ENCODE peak calls at places on chromosomes 16 and 17, in ten cellular contexts. C is transverse colon, L is dorsolateral prefrontal cortex, B is PC-9, E is neural progenitor cell, Y is mammary epithelial cell, T is colonic mucosa, D is GM23338, H is cardiac muscle cell, O is ascending aorta. G is an unnamed sample.

GRCh38 chr16:83116274-83116892 is 489.6 kb downstream of the CDH13 start:
- DNase-seq in C (no peak), L (no peak), B (no peak), E (no peak), Y (no peak), T (no peak), D (peak), H (no peak), O (no peak), G (no peak)

GRCh38 chr17:13337864-13338371 is 263.8 kb downstream of the HS3ST3A1 start:
- DNase-seq in C (no peak), L (peak), B (no peak), E (peak), Y (peak), T (peak), D (peak), H (peak), O (no peak), G (no peak)

GRCh38 chr16:24328835-24329418 is 72.8 kb downstream of the CACNG3 start:
- DNase-seq in C (no peak), L (no peak), B (no peak), E (peak), Y (no peak), T (no peak), D (peak), H (no peak), O (no peak), G (no peak)

GRCh38 chr16:27748868-27749546 is 199.1 kb downstream of the KATNIP start:
- DNase-seq in C (peak), L (no peak), B (peak), E (peak), Y (peak), T (peak), D (peak), H (peak), O (no peak), G (no peak)

GRCh38 chr16:84826558-84826941 is 6.8 kb downstream of the CRISPLD2 start:
- DNase-seq in C (peak), L (no peak), B (no peak), E (no peak), Y (no peak), T (no peak), D (no peak), H (peak), O (no peak), G (no peak)

GRCh38 chr17:68605914-68606313 is 4.7 kb upstream of the FAM20A start:
- DNase-seq in C (no peak), L (no peak), B (no peak), E (no peak), Y (no peak), T (no peak), D (no peak), H (no peak), O (no peak), G (no peak)

GRCh38 chr16:56041556-56042140 is 149.6 kb upstream of the GNAO1 start:
- DNase-seq in C (peak), L (peak), B (peak), E (peak), Y (peak), T (no peak), D (peak), H (peak), O (no peak), G (no peak)

GRCh38 chr16:4410335-4411075 is 5.9 kb downstream of the CORO7 start:
- DNase-seq in C (peak), L (no peak), B (no peak), E (no peak), Y (peak), T (peak), D (no peak), H (no peak), O (no peak), G (no peak)

GRCh38 chr16:73154063-73154870 is 106.3 kb upstream of the ZFHX3 start:
- DNase-seq in C (no peak), L (no peak), B (no peak), E (no peak), Y (no peak), T (no peak), D (no peak), H (no peak), O (peak), G (no peak)

GRCh38 chr16:83701494-83701893 is 106.3 kb upstream of the HSBP1 start:
- DNase-seq in C (no peak), L (no peak), B (no peak), E (peak), Y (peak), T (no peak), D (peak), H (peak), O (no peak), G (no peak)

GRCh38 chr16:57394444-57394843 is 10.1 kb upstream of the CCL17 start:
- DNase-seq in C (peak), L (no peak), B (peak), E (no peak), Y (peak), T (peak), D (no peak), H (no peak), O (no peak), G (no peak)

GRCh38 chr17:80777274-80777673 is 214.4 kb upstream of the CHMP6 start:
- DNase-seq in C (no peak), L (no peak), B (no peak), E (no peak), Y (no peak), T (no peak), D (peak), H (no peak), O (no peak), G (no peak)

GRCh38 chr16:71637398-71637797 is 11.4 kb downstream of the MARVELD3 start:
- DNase-seq in C (no peak), L (no peak), B (no peak), E (peak), Y (no peak), T (no peak), D (peak), H (peak), O (no peak), G (no peak)

GRCh38 chr17:60901806-60902205 is 224.2 kb downstream of the BCAS3 start:
- DNase-seq in C (no peak), L (no peak), B (no peak), E (no peak), Y (peak), T (no peak), D (no peak), H (no peak), O (no peak), G (no peak)

GRCh38 chr17:56891751-56892150 is 22.1 kb downstream of the TRIM25 start:
- DNase-seq in C (peak), L (no peak), B (no peak), E (peak), Y (no peak), T (no peak), D (peak), H (no peak), O (no peak), G (no peak)

GRCh38 chr16:85556456-85557082 is 56.6 kb upstream of the GSE1 start:
- DNase-seq in C (peak), L (no peak), B (no peak), E (peak), Y (peak), T (peak), D (peak), H (peak), O (no peak), G (no peak)

GRCh38 chr17:82767041-82767754 is 15.3 kb downstream of the TBCD start:
- DNase-seq in C (peak), L (peak), B (no peak), E (peak), Y (peak), T (peak), D (peak), H (peak), O (no peak), G (no peak)

GRCh38 chr16:2675021-2675420 is 7.3 kb upstream of the KCTD5 start:
- DNase-seq in C (no peak), L (no peak), B (no peak), E (no peak), Y (no peak), T (no peak), D (no peak), H (no peak), O (peak), G (peak)

GRCh38 chr17:56350592-56350991 is 197.3 kb downstream of the ANKFN1 start:
- DNase-seq in C (no peak), L (no peak), B (no peak), E (no peak), Y (no peak), T (no peak), D (no peak), H (no peak), O (no peak), G (no peak)

GRCh38 chr17:71975331-71975801 is 145.5 kb upstream of the SOX9 start:
- DNase-seq in C (peak), L (no peak), B (no peak), E (peak), Y (peak), T (peak), D (peak), H (no peak), O (peak), G (peak)

GRCh38 chr17:205176-205538 is 23.7 kb upstream of the DOC2B start:
- DNase-seq in C (no peak), L (peak), B (no peak), E (no peak), Y (no peak), T (no peak), D (no peak), H (no peak), O (no peak), G (no peak)

GRCh38 chr17:48555183-48555615 is 10.3 kb upstream of the HOXB2 start:
- DNase-seq in C (no peak), L (no peak), B (peak), E (no peak), Y (peak), T (no peak), D (no peak), H (peak), O (no peak), G (no peak)

GRCh38 chr17:30000001-30000754 is 58.7 kb downstream of the EFCAB5 start:
- DNase-seq in C (no peak), L (no peak), B (no peak), E (no peak), Y (no peak), T (no peak), D (no peak), H (no peak), O (no peak), G (no peak)

GRCh38 chr17:80630721-80631120 is 86.1 kb downstream of the RPTOR start:
- DNase-seq in C (no peak), L (no peak), B (no peak), E (no peak), Y (no peak), T (no peak), D (no peak), H (no peak), O (no peak), G (no peak)

GRCh38 chr17:81090361-81091133 is 55.6 kb downstream of the BAIAP2 start:
- DNase-seq in C (peak), L (no peak), B (no peak), E (peak), Y (no peak), T (peak), D (peak), H (no peak), O (no peak), G (no peak)

GRCh38 chr16:57341441-57342303 is 16.9 kb upstream of the CCL22 start:
- DNase-seq in C (peak), L (no peak), B (peak), E (no peak), Y (peak), T (peak), D (no peak), H (no peak), O (no peak), G (no peak)

GRCh38 chr17:58321571-58322525 is 6.7 kb downstream of the TSPOAP1 start:
- DNase-seq in C (no peak), L (no peak), B (no peak), E (no peak), Y (no peak), T (no peak), D (no peak), H (no peak), O (no peak), G (no peak)

GRCh38 chr16:86680661-86681439 is 102.5 kb downstream of the FOXL1 start:
- DNase-seq in C (no peak), L (no peak), B (no peak), E (no peak), Y (no peak), T (no peak), D (no peak), H (no peak), O (peak), G (no peak)

GRCh38 chr17:79355186-79355585 is 255.7 kb downstream of the RBFOX3 start:
- DNase-seq in C (no peak), L (no peak), B (no peak), E (no peak), Y (no peak), T (no peak), D (no peak), H (no peak), O (no peak), G (no peak)

GRCh38 chr17:65855245-65855644 is 293.8 kb upstream of the AXIN2 start:
- DNase-seq in C (no peak), L (no peak), B (peak), E (no peak), Y (peak), T (peak), D (peak), H (no peak), O (no peak), G (no peak)

GRCh38 chr17:36947922-36948716 is 635 bp upstream of the AATF start:
- DNase-seq in C (no peak), L (no peak), B (no peak), E (no peak), Y (no peak), T (no peak), D (peak), H (no peak), O (no peak), G (no peak)

GRCh38 chr16:9260665-9261064 is 169.2 kb downstream of the HAPSTR1 start:
- DNase-seq in C (peak), L (peak), B (no peak), E (no peak), Y (no peak), T (peak), D (no peak), H (no peak), O (no peak), G (no peak)

GRCh38 chr16:51084074-51084928 is 66.8 kb downstream of the SALL1 start:
- DNase-seq in C (no peak), L (no peak), B (no peak), E (no peak), Y (no peak), T (no peak), D (no peak), H (no peak), O (no peak), G (no peak)

GRCh38 chr17:39222151-39222550 is 3.6 kb downstream of the STAC2 start:
- DNase-seq in C (no peak), L (no peak), B (no peak), E (no peak), Y (no peak), T (no peak), D (no peak), H (no peak), O (peak), G (no peak)

GRCh38 chr16:19210175-19210924 is 42.3 kb downstream of the SYT17 start:
- DNase-seq in C (no peak), L (no peak), B (peak), E (no peak), Y (no peak), T (no peak), D (no peak), H (no peak), O (no peak), G (no peak)
- TF ChIP-seq CTCF in C (no peak), L (no peak), B (no peak), E (no peak), Y (no peak), T (no peak), D (no peak), H (no peak), O (no peak), G (no peak)

DNA sequence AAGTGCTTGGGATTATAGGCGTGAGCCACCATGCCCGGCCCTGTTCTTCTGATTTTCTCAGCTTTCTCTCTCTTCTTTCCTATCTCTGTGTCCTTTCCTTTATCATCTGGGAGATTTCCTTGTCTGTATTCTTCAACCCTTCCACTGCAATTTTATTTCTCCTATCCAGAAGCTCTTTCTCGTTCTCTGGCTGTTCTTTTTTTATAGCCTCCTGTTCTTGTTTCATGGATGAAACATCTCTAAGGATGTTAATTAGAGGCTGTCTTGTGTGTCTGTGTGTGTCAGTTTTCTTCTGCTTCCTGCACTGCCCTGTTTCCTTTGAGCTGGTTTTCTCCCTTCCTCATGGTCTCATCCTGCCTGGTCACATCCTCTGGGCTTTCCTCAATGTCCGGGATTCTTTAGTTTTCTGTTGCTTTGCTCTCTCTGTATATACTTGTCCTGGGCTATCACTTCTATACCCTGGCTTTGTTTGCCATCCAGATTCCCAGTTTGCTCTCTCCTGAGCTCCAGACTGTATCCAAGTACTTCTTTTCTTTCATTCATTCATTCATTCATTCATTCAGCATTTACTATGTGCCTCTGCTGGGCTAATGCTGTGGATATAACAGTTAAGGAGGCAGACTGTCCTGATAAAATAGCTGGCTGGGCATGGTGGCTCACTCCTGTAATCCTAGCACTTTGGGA is 2.5 kb downstream of the LAT start:
- DNase-seq in C (no peak), L (no peak), B (no peak), E (no peak), Y (no peak), T (no peak), D (no peak), H (no peak), O (no peak), G (no peak)
- H3K4me3 ChIP-seq in C (no peak), L (no peak), B (no peak), E (no peak), Y (no peak), T (peak), D (no peak), H (no peak), O (no peak), G (no peak)

GRCh38 chr17:17696871-17697633 is 15.8 kb downstream of the RAI1 start:
- DNase-seq in C (no peak), L (no peak), B (peak), E (no peak), Y (no peak), T (peak), D (no peak), H (no peak), O (no peak), G (no peak)

GRCh38 chr17:17700251-17700969 is 19.2 kb downstream of the RAI1 start:
- DNase-seq in C (peak), L (peak), B (no peak), E (peak), Y (no peak), T (peak), D (peak), H (peak), O (no peak), G (no peak)

GRCh38 chr17:17696075-17696474 is 14.8 kb downstream of the RAI1 start:
- DNase-seq in C (no peak), L (no peak), B (no peak), E (no peak), Y (no peak), T (no peak), D (no peak), H (no peak), O (no peak), G (no peak)

GRCh38 chr17:17698869-17699351 is 17.7 kb downstream of the RAI1 start:
- DNase-seq in C (no peak), L (no peak), B (no peak), E (peak), Y (no peak), T (no peak), D (peak), H (peak), O (no peak), G (no peak)

GRCh38 chr17:17698371-17698770 is 17.1 kb downstream of the RAI1 start:
- DNase-seq in C (no peak), L (no peak), B (no peak), E (peak), Y (no peak), T (no peak), D (peak), H (no peak), O (no peak), G (no peak)
- H3K27ac ChIP-seq in C (peak), L (peak), B (peak), E (no peak), Y (no peak), T (no peak), D (no peak), H (no peak), O (peak), G (no peak)

GRCh38 chr16:31074073-31074813 is at the start of the genes ZNF646 and ZNF668:
- DNase-seq in C (peak), L (peak), B (peak), E (peak), Y (peak), T (peak), D (peak), H (peak), O (peak), G (peak)
- TF ChIP-seq CTCF in C (no peak), L (no peak), B (no peak), E (no peak), Y (no peak), T (no peak), D (no peak), H (no peak), O (no peak), G (no peak)

GRCh38 chr17:8138366-8138671 is 13.9 kb downstream of the PER1 start:
- DNase-seq in C (no peak), L (no peak), B (no peak), E (no peak), Y (no peak), T (no peak), D (no peak), H (no peak), O (no peak), G (no peak)

GRCh38 chr17:8138672-8139371 is 13.4 kb downstream of the PER1 start:
- DNase-seq in C (peak), L (peak), B (peak), E (peak), Y (peak), T (peak), D (peak), H (peak), O (peak), G (peak)

GRCh38 chr17:8140413-8141029 is 11.7 kb downstream of the PER1 start:
- DNase-seq in C (no peak), L (no peak), B (no peak), E (no peak), Y (no peak), T (peak), D (no peak), H (peak), O (no peak), G (no peak)

GRCh38 chr17:8140058-8140412 is 12.2 kb downstream of the PER1 start:
- DNase-seq in C (no peak), L (no peak), B (no peak), E (no peak), Y (no peak), T (peak), D (no peak), H (no peak), O (no peak), G (peak)

DNA sequence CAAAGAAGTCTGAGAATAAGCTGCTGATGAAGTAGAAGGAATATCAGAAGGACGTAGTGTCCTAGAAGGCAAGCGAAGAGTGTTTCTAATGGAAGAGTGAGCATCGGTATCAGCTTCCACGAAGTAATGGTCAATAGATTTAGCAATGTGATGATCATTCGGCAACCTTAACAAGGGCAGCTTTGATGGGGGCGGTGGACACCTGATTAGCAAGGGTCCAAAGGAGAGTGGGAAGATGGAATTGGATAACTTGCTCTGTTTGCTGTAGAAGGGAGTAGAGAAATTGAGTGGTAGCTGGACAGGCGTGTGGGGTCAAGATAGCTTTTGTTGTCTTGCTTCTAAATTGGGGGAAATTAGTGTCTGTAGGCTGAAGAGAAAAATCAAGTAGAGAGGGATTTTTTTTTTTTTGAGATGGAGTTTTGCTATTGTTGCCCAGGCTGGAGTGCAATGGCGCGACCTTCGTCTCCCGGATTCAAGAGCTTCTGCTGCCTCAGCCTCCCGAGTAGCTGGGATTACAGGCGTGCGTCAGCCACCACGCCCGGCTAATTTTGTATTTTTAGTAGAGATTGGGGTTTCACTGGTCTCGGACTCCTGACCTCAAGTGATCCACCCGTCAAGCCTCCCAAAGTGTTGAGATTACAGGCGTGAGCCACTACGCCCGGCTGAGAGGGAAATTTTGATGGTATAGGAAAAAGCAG is 13.9 kb upstream of the HES7 start:
- DNase-seq in C (no peak), L (no peak), B (no peak), E (no peak), Y (no peak), T (peak), D (no peak), H (no peak), O (no peak), G (no peak)
- H3K4me3 ChIP-seq in C (no peak), L (peak), B (peak), E (peak), Y (peak), T (peak), D (peak), H (peak), O (no peak), G (peak)